ENCODE peak calls at places on chromosome 7, in six cellular contexts. I, N, B, X, R and M are unnamed samples. For H3K4me1, the result is how much of the 10 kb centered on the place peaks cover.

GRCh38 chr7:99014113-99014985 is 129.6 kb downstream of the SMURF1 start:
- DNase-seq in B (no peak), N (no peak), I (peak), X (no peak), R (no peak), M (peak)

GRCh38 chr7:94874036-94874745 is 33.2 kb upstream of the PPP1R9A start:
- DNase-seq in I (no peak), X (no peak), N (no peak), B (no peak), R (no peak), M (no peak)

GRCh38 chr7:45874408-45875131 is 1.7 kb upstream of the CCDC201 start:
- DNase-seq in I (no peak), X (peak), R (no peak), B (no peak), N (peak), M (no peak)

GRCh38 chr7:46522354-46522906 is 601.4 kb upstream of the IGFBP3 start:
- DNase-seq in I (no peak), B (no peak), N (no peak), R (peak), X (no peak), M (no peak)

GRCh38 chr7:94060772-94061171 is 56.6 kb upstream of the BET1 start:
- DNase-seq in X (no peak), I (no peak), R (no peak), B (no peak), N (peak), M (no peak)

GRCh38 chr7:104231054-104232046 is 23.5 kb upstream of the ORC5 start:
- DNase-seq in B (peak), X (peak), I (peak), N (peak), R (peak), M (peak)

GRCh38 chr7:140005754-140006503 is 56.8 kb downstream of the PARP12 start:
- DNase-seq in X (no peak), R (no peak), I (no peak), N (peak), B (no peak), M (peak)

GRCh38 chr7:56218510-56218909 is 102.3 kb upstream of the NUPR2 start:
- DNase-seq in R (no peak), X (no peak), N (no peak), I (no peak), B (no peak), M (no peak)

GRCh38 chr7:22943997-22944396 is 69.9 kb downstream of the HYCC1 start:
- DNase-seq in X (no peak), R (no peak), N (peak), I (no peak), B (no peak), M (no peak)

GRCh38 chr7:129454249-129454551 is 20.0 kb downstream of the STRIP2 start:
- DNase-seq in B (no peak), R (no peak), X (peak), N (no peak), I (no peak), M (peak)

GRCh38 chr7:86930554-86931307 is 128.7 kb downstream of the ELAPOR2 start:
- DNase-seq in I (no peak), R (no peak), N (no peak), X (no peak), B (no peak), M (no peak)

GRCh38 chr7:26147030-26147429 is 5.0 kb upstream of the NFE2L3 start:
- DNase-seq in N (no peak), X (no peak), B (no peak), I (no peak), R (no peak), M (no peak)

GRCh38 chr7:4297165-4297842 is 384.8 kb upstream of the FOXK1 start:
- DNase-seq in B (no peak), I (no peak), N (no peak), X (no peak), R (no peak), M (peak)

GRCh38 chr7:112869111-112869774 is 79.0 kb upstream of the TMEM168 start:
- DNase-seq in B (no peak), N (peak), I (no peak), X (peak), R (peak), M (peak)

GRCh38 chr7:15686957-15687644 is 618 bp upstream of the MEOX2 start:
- DNase-seq in R (no peak), I (peak), B (peak), N (no peak), X (no peak), M (peak)

GRCh38 chr7:158252837-158253669 is 334.6 kb downstream of the PTPRN2 start:
- DNase-seq in N (no peak), X (no peak), I (no peak), R (no peak), B (peak), M (peak)

GRCh38 chr7:130923930-130924329 is 189.9 kb upstream of the KLF14 start:
- DNase-seq in X (no peak), I (no peak), R (no peak), N (no peak), B (no peak), M (no peak)
- H3K4me1 ChIP-seq in X (under half), I (under half), R (under half), N (under half), B (under half), M (under half)

DNA sequence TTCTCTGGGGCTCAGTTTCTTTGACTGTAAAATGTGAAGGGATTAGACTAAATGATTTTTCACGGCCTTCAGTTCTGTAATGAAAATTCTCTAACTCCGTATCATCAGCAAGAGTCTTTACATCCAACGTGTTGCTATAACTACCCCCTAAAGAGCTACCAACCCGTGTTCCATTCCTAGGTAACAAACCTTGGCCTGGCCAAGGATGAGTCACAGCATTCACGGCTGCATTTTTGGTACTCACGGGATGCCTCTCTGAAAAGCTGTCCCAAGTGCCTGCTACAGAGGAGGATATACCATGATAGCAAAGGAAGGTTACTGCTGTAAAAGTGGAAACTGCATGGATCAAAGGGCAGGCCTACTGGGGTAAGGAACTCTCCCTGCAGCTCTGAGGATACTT is 5.9 kb downstream of the LRRC4 start:
- DNase-seq in I (no peak), N (peak), B (no peak), X (no peak), R (no peak), M (no peak)
- H3K4me1 ChIP-seq in I (under half), N (under half), B (under half), X (under half), R (under half), M (under half)

DNA sequence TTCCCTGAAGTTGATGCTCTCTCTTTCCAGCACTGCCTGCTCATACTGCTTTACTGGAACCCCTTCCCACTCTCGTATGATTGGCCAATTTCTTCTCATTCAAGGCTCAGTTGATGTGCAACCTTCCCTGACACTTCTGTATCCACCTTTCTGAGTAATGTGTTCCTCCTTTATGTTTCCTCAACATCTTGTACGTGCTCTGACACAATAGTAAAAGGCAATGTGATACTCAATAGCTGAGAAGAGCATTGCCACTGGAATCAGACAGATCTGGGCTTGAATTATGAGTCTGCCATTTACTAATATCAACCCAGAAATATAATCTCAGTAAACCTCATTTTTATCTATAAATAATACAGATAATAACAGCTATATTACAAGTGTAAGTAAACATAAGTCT is 34.7 kb downstream of the ARL4A start:
- DNase-seq in X (no peak), N (no peak), I (no peak), B (no peak), R (no peak), M (no peak)
- H3K4me1 ChIP-seq in X (under half), N (under half), I (under half), B (under half), R (under half), M (under half)

DNA sequence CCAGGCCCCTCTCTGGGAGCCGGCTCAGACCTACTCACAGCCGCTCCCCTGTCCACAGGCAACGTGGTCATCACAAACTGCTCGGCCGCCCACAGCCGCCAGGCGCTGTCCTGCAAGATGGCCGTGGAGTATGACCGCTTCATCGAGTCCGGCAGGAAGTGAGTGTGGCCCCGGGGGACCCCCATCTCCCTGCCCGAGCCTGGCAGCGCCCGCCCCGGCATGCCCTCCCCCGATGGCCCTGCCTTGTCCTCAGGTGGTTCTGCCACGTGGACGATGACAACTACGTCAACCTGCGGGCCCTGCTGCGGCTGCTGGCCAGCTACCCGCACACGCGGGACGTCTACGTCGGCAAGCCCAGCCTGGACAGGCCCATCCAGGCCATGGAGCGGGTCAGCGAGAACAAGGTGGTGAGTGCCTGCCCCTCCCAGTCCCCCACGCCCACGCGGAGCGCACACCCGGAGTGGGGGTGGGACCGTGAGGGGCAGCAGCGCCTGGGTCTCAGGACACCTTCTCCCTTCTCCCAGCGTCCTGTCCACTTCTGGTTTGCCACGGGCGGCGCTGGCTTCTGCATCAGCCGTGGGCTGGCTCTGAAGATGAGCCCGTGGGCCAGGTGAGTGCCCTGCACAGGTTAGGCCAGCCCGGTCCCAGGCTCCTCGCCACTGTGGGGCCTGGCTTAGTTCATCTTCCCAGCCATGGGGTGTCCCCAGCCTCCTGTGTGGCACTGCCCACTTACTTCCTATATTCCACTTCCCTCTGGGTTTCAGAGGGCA is 5.8 kb downstream of the LFNG start:
- DNase-seq in N (no peak), R (no peak), I (no peak), X (no peak), B (no peak), M (no peak)
- H3K4me1 ChIP-seq in N (under half), R (under half), I (under half), X (half or more), B (under half), M (under half)

GRCh38 chr7:122258971-122259370 is 45.6 kb downstream of the FEZF1 start:
- DNase-seq in X (no peak), N (no peak), B (no peak), R (no peak), I (no peak), M (no peak)

GRCh38 chr7:122260336-122260735 is 44.2 kb downstream of the FEZF1 start:
- DNase-seq in N (no peak), X (no peak), R (no peak), B (no peak), I (no peak), M (no peak)

GRCh38 chr7:122261442-122261841 is 43.1 kb downstream of the FEZF1 start:
- DNase-seq in B (no peak), X (no peak), I (no peak), N (no peak), R (no peak), M (no peak)

GRCh38 chr7:122257056-122257455 is 47.5 kb downstream of the FEZF1 start:
- DNase-seq in I (no peak), R (no peak), X (no peak), N (no peak), B (no peak), M (no peak)

GRCh38 chr7:122262246-122262645 is 42.3 kb downstream of the FEZF1 start:
- DNase-seq in X (no peak), B (no peak), I (no peak), N (no peak), R (no peak), M (no peak)
- H3K4me1 ChIP-seq in X (under half), B (under half), I (under half), N (under half), R (under half), M (under half)

DNA sequence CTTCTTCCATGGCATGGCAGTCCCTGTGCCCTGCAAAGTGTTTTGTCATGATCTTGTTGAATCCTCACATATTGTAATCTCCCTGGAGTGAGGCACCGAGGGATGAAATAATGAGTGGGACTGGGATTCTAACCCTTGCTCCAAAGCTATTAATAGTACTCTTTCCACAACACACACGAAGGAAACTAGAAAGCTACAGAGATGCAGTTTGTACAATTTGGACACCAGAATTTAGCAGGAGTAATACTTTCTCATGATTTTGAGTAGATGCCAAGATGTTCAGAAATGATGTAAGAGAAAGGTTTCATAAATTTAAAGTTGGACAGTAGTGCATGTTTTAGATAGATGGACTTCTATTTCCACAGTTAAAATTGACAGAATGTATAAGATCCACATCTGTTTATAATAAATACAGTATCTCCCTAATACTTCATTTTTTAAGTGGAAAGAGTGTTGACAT is 46.4 kb downstream of the PRR15 start:
- DNase-seq in R (no peak), X (no peak), B (no peak), N (no peak), I (no peak), M (no peak)
- H3K4me1 ChIP-seq in R (under half), X (half or more), B (under half), N (under half), I (under half), M (under half)